ENCODE peak calls at places on chromosomes 4 and X, in eight cellular contexts. One of them, this sample, is unnamed. For H3K4me1, the result is how much of the 10 kb centered on the place peaks cover.

GRCh38 chr4:151012836-151013235 is 2.2 kb downstream of the LRBA start:
- DNase-seq in IMR-90: no peak
- DNase-seq in adipocyte: no peak
- DNase-seq in astrocyte: no peak
- DNase-seq in mammary epithelial cell: peak
- DNase-seq in kidney: no peak
- DNase-seq in colonic mucosa: peak
- DNase-seq in fibroblast of lung: no peak
- DNase-seq in this sample: no peak

GRCh38 chr4:56655627-56656345 is 25.3 kb downstream of the HOPX start:
- DNase-seq in IMR-90: no peak
- DNase-seq in kidney: peak
- DNase-seq in colonic mucosa: no peak
- DNase-seq in mammary epithelial cell: no peak
- DNase-seq in fibroblast of lung: no peak
- DNase-seq in adipocyte: peak
- DNase-seq in astrocyte: no peak
- DNase-seq in this sample: no peak

GRCh38 chr4:25180524-25181131 is 20.4 kb upstream of the SEPSECS start:
- DNase-seq in kidney: no peak
- DNase-seq in mammary epithelial cell: peak
- DNase-seq in adipocyte: peak
- DNase-seq in colonic mucosa: peak
- DNase-seq in IMR-90: peak
- DNase-seq in astrocyte: peak
- DNase-seq in fibroblast of lung: peak
- DNase-seq in this sample: peak

GRCh38 chrX:91414710-91415109 is 19.9 kb upstream of the PABPC5 start:
- DNase-seq in astrocyte: no peak
- DNase-seq in fibroblast of lung: peak
- DNase-seq in colonic mucosa: no peak
- DNase-seq in IMR-90: no peak
- DNase-seq in kidney: no peak
- DNase-seq in adipocyte: peak
- DNase-seq in mammary epithelial cell: no peak
- DNase-seq in this sample: no peak

GRCh38 chr4:43277003-43277402 is 384.5 kb downstream of the GRXCR1 start:
- DNase-seq in mammary epithelial cell: peak
- DNase-seq in colonic mucosa: no peak
- DNase-seq in astrocyte: peak
- DNase-seq in IMR-90: peak
- DNase-seq in fibroblast of lung: peak
- DNase-seq in kidney: no peak
- DNase-seq in adipocyte: no peak
- DNase-seq in this sample: no peak

GRCh38 chr4:36046026-36046425 is 198.3 kb downstream of the ARAP2 start:
- DNase-seq in mammary epithelial cell: no peak
- DNase-seq in kidney: no peak
- DNase-seq in astrocyte: no peak
- DNase-seq in adipocyte: no peak
- DNase-seq in fibroblast of lung: no peak
- DNase-seq in IMR-90: no peak
- DNase-seq in colonic mucosa: no peak
- DNase-seq in this sample: no peak

GRCh38 chrX:154082396-154083133 is 15.0 kb downstream of the MECP2 start:
- DNase-seq in kidney: no peak
- DNase-seq in IMR-90: peak
- DNase-seq in mammary epithelial cell: peak
- DNase-seq in adipocyte: peak
- DNase-seq in fibroblast of lung: peak
- DNase-seq in astrocyte: peak
- DNase-seq in colonic mucosa: no peak
- DNase-seq in this sample: no peak

GRCh38 chrX:40552768-40553167 is 28.0 kb upstream of the ATP6AP2 start:
- DNase-seq in fibroblast of lung: peak
- DNase-seq in astrocyte: no peak
- DNase-seq in colonic mucosa: no peak
- DNase-seq in mammary epithelial cell: no peak
- DNase-seq in adipocyte: peak
- DNase-seq in kidney: no peak
- DNase-seq in IMR-90: peak
- DNase-seq in this sample: no peak

GRCh38 chr4:102299708-102300107 is 45.6 kb downstream of the SLC39A8 start:
- DNase-seq in IMR-90: peak
- DNase-seq in mammary epithelial cell: peak
- DNase-seq in kidney: no peak
- DNase-seq in adipocyte: peak
- DNase-seq in fibroblast of lung: peak
- DNase-seq in astrocyte: peak
- DNase-seq in colonic mucosa: no peak
- DNase-seq in this sample: no peak

GRCh38 chr4:1975391-1975801 is 33.4 kb downstream of the NELFA start:
- DNase-seq in mammary epithelial cell: no peak
- DNase-seq in adipocyte: no peak
- DNase-seq in astrocyte: no peak
- DNase-seq in fibroblast of lung: no peak
- DNase-seq in IMR-90: no peak
- DNase-seq in colonic mucosa: no peak
- DNase-seq in kidney: no peak
- DNase-seq in this sample: no peak

GRCh38 chr4:145260091-145260490 is 79.7 kb upstream of the OTUD4 start:
- DNase-seq in IMR-90: no peak
- DNase-seq in fibroblast of lung: no peak
- DNase-seq in adipocyte: no peak
- DNase-seq in mammary epithelial cell: no peak
- DNase-seq in kidney: no peak
- DNase-seq in astrocyte: no peak
- DNase-seq in colonic mucosa: no peak
- DNase-seq in this sample: peak

GRCh38 chr4:155073852-155074251 is 134.6 kb upstream of the NPY2R start:
- DNase-seq in astrocyte: no peak
- DNase-seq in mammary epithelial cell: no peak
- DNase-seq in IMR-90: no peak
- DNase-seq in kidney: no peak
- DNase-seq in adipocyte: peak
- DNase-seq in colonic mucosa: no peak
- DNase-seq in fibroblast of lung: no peak
- DNase-seq in this sample: no peak

GRCh38 chr4:70280567-70280966 is 38.2 kb downstream of the CSN3 start:
- DNase-seq in fibroblast of lung: no peak
- DNase-seq in mammary epithelial cell: no peak
- DNase-seq in IMR-90: no peak
- DNase-seq in colonic mucosa: no peak
- DNase-seq in astrocyte: no peak
- DNase-seq in kidney: no peak
- DNase-seq in adipocyte: no peak
- DNase-seq in this sample: no peak

GRCh38 chrX:131477498-131477897 is 66.4 kb upstream of the OR13H1 start:
- DNase-seq in mammary epithelial cell: no peak
- DNase-seq in IMR-90: no peak
- DNase-seq in colonic mucosa: no peak
- DNase-seq in kidney: no peak
- DNase-seq in fibroblast of lung: no peak
- DNase-seq in adipocyte: no peak
- DNase-seq in astrocyte: no peak
- DNase-seq in this sample: peak

GRCh38 chrX:24607616-24608015 is 39.5 kb downstream of the PCYT1B start:
- DNase-seq in colonic mucosa: no peak
- DNase-seq in fibroblast of lung: peak
- DNase-seq in astrocyte: no peak
- DNase-seq in adipocyte: no peak
- DNase-seq in kidney: no peak
- DNase-seq in mammary epithelial cell: no peak
- DNase-seq in IMR-90: no peak
- DNase-seq in this sample: no peak

DNA sequence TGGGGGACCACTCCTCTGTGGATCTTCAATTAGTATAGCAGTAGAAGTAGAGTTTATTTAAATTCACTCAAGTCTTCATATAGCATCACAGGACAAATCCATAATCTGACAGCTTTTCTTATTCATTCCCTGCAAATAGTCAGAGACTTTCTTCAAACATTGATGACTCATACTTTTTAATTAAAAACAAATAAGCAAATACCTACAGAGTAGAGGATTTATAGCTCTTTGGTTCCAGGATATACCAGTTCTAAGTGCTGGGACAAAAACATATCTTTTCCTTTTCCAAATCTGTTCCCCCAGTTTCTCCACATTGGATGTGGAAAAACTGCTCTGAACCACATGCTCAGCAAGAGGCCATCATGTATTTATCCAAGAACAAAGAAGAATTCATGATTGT is 24.1 kb downstream of the EMCN start:
- DNase-seq in IMR-90: peak
- DNase-seq in kidney: no peak
- DNase-seq in mammary epithelial cell: peak
- DNase-seq in astrocyte: peak
- DNase-seq in colonic mucosa: no peak
- DNase-seq in fibroblast of lung: peak
- DNase-seq in adipocyte: peak
- DNase-seq in this sample: no peak
- H3K9ac ChIP-seq in IMR-90: no peak
- H3K9ac ChIP-seq in kidney: no peak
- H3K9ac ChIP-seq in mammary epithelial cell: no peak
- H3K9ac ChIP-seq in astrocyte: no peak
- H3K9ac ChIP-seq in colonic mucosa: no peak
- H3K9ac ChIP-seq in fibroblast of lung: no peak
- H3K9ac ChIP-seq in adipocyte: no peak
- H3K9ac ChIP-seq in this sample: no peak

GRCh38 chr4:184472540-184473264 is 1.6 kb downstream of the IRF2 start:
- DNase-seq in fibroblast of lung: peak
- DNase-seq in kidney: peak
- DNase-seq in astrocyte: peak
- DNase-seq in mammary epithelial cell: peak
- DNase-seq in colonic mucosa: peak
- DNase-seq in IMR-90: peak
- DNase-seq in adipocyte: peak
- DNase-seq in this sample: no peak

GRCh38 chr4:184475096-184475461 is 729 bp upstream of the IRF2 start:
- DNase-seq in adipocyte: peak
- DNase-seq in kidney: peak
- DNase-seq in mammary epithelial cell: peak
- DNase-seq in IMR-90: peak
- DNase-seq in astrocyte: peak
- DNase-seq in colonic mucosa: peak
- DNase-seq in fibroblast of lung: peak
- DNase-seq in this sample: no peak

GRCh38 chr4:184473265-184473514 is 1.2 kb downstream of the IRF2 start:
- DNase-seq in mammary epithelial cell: no peak
- DNase-seq in adipocyte: no peak
- DNase-seq in IMR-90: no peak
- DNase-seq in colonic mucosa: no peak
- DNase-seq in fibroblast of lung: no peak
- DNase-seq in kidney: no peak
- DNase-seq in astrocyte: no peak
- DNase-seq in this sample: no peak

GRCh38 chr4:184473515-184474260 is 662 bp downstream of the IRF2 start:
- DNase-seq in mammary epithelial cell: peak
- DNase-seq in astrocyte: peak
- DNase-seq in fibroblast of lung: peak
- DNase-seq in IMR-90: peak
- DNase-seq in kidney: peak
- DNase-seq in colonic mucosa: peak
- DNase-seq in adipocyte: peak
- DNase-seq in this sample: no peak

GRCh38 chr4:184474261-184475095 is at the start of gene IRF2:
- DNase-seq in fibroblast of lung: peak
- DNase-seq in colonic mucosa: peak
- DNase-seq in astrocyte: peak
- DNase-seq in adipocyte: peak
- DNase-seq in mammary epithelial cell: peak
- DNase-seq in IMR-90: peak
- DNase-seq in kidney: peak
- DNase-seq in this sample: peak
- H3K4me1 ChIP-seq in fibroblast of lung: under half
- H3K4me1 ChIP-seq in colonic mucosa: under half
- H3K4me1 ChIP-seq in astrocyte: under half
- H3K4me1 ChIP-seq in adipocyte: under half
- H3K4me1 ChIP-seq in mammary epithelial cell: under half
- H3K4me1 ChIP-seq in IMR-90: under half
- H3K4me1 ChIP-seq in kidney: under half
- H3K4me1 ChIP-seq in this sample: under half

GRCh38 chr4:86600007-86600653 is 6.0 kb downstream of the PTPN13 start:
- DNase-seq in colonic mucosa: no peak
- DNase-seq in IMR-90: no peak
- DNase-seq in adipocyte: no peak
- DNase-seq in astrocyte: no peak
- DNase-seq in fibroblast of lung: no peak
- DNase-seq in mammary epithelial cell: no peak
- DNase-seq in kidney: no peak
- DNase-seq in this sample: no peak
- H3K9ac ChIP-seq in colonic mucosa: no peak
- H3K9ac ChIP-seq in IMR-90: no peak
- H3K9ac ChIP-seq in adipocyte: no peak
- H3K9ac ChIP-seq in astrocyte: no peak
- H3K9ac ChIP-seq in fibroblast of lung: no peak
- H3K9ac ChIP-seq in mammary epithelial cell: no peak
- H3K9ac ChIP-seq in kidney: no peak
- H3K9ac ChIP-seq in this sample: no peak

GRCh38 chrX:1520350-1520749 is 16.6 kb downstream of the P2RY8 start:
- DNase-seq in colonic mucosa: no peak
- DNase-seq in fibroblast of lung: no peak
- DNase-seq in IMR-90: no peak
- DNase-seq in mammary epithelial cell: no peak
- DNase-seq in astrocyte: no peak
- DNase-seq in adipocyte: no peak
- DNase-seq in kidney: no peak
- DNase-seq in this sample: no peak

GRCh38 chrX:1524874-1525582 is 12.0 kb downstream of the P2RY8 start:
- DNase-seq in colonic mucosa: no peak
- DNase-seq in IMR-90: no peak
- DNase-seq in astrocyte: no peak
- DNase-seq in mammary epithelial cell: no peak
- DNase-seq in fibroblast of lung: no peak
- DNase-seq in adipocyte: no peak
- DNase-seq in kidney: no peak
- DNase-seq in this sample: no peak

GRCh38 chrX:1519022-1519497 is 17.9 kb downstream of the P2RY8 start:
- DNase-seq in IMR-90: no peak
- DNase-seq in astrocyte: no peak
- DNase-seq in fibroblast of lung: no peak
- DNase-seq in adipocyte: no peak
- DNase-seq in mammary epithelial cell: no peak
- DNase-seq in kidney: no peak
- DNase-seq in colonic mucosa: no peak
- DNase-seq in this sample: no peak

GRCh38 chrX:1518512-1518911 is 18.5 kb downstream of the P2RY8 start:
- DNase-seq in mammary epithelial cell: no peak
- DNase-seq in IMR-90: no peak
- DNase-seq in adipocyte: no peak
- DNase-seq in kidney: no peak
- DNase-seq in fibroblast of lung: no peak
- DNase-seq in astrocyte: no peak
- DNase-seq in colonic mucosa: no peak
- DNase-seq in this sample: no peak

DNA sequence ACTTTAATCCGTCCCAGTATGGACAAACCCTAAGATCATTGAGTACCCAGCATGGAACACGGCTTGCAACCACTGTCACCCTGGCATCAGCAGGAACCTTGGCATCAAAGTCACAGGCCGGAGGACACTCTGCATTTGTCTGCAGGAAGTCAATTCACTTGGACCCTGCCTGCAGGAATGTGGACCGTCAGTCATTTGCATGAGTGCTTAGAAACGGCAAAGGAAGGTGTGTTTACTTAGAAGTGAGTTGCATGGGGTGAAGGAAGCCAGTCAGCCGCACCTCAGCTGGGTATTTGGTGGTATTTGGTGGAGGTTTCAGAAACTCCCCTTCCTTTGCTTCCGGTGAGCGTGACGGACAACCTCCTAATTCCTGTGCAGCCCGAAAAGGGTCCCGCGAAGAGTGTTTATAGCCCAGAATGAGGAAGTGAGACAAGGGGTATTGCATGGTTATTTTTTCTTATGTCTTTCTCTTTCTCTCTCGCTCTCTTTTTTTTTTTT is 15.5 kb downstream of the P2RY8 start:
- DNase-seq in IMR-90: no peak
- DNase-seq in mammary epithelial cell: no peak
- DNase-seq in astrocyte: no peak
- DNase-seq in colonic mucosa: no peak
- DNase-seq in adipocyte: no peak
- DNase-seq in fibroblast of lung: no peak
- DNase-seq in kidney: no peak
- DNase-seq in this sample: peak
- H3K4me1 ChIP-seq in IMR-90: under half
- H3K4me1 ChIP-seq in mammary epithelial cell: under half
- H3K4me1 ChIP-seq in astrocyte: under half
- H3K4me1 ChIP-seq in colonic mucosa: under half
- H3K4me1 ChIP-seq in adipocyte: under half
- H3K4me1 ChIP-seq in fibroblast of lung: under half
- H3K4me1 ChIP-seq in kidney: under half
- H3K4me1 ChIP-seq in this sample: under half